ENCODE peak calls at places on chromosomes 12 and 14, in eight cellular contexts. One of them, this sample, is unnamed.

GRCh38 chr12:806116-806805 is 53.9 kb downstream of the WNK1 start:
- DNase-seq in breast epithelium: no peak
- DNase-seq in AG04450: no peak
- DNase-seq in left ventricle myocardium inferior: no peak
- DNase-seq in ovary: no peak
- DNase-seq in PC-9: no peak
- DNase-seq in IMR-90: peak
- DNase-seq in Peyer's patch: no peak
- DNase-seq in this sample: no peak

GRCh38 chr12:81835783-81836182 is 76.6 kb upstream of the PPFIA2 start:
- DNase-seq in breast epithelium: no peak
- DNase-seq in AG04450: no peak
- DNase-seq in left ventricle myocardium inferior: no peak
- DNase-seq in ovary: no peak
- DNase-seq in PC-9: no peak
- DNase-seq in IMR-90: no peak
- DNase-seq in Peyer's patch: no peak
- DNase-seq in this sample: no peak

GRCh38 chr12:110639336-110640178 is 25.6 kb downstream of the TCTN1 start:
- DNase-seq in breast epithelium: no peak
- DNase-seq in AG04450: peak
- DNase-seq in left ventricle myocardium inferior: no peak
- DNase-seq in ovary: no peak
- DNase-seq in PC-9: no peak
- DNase-seq in IMR-90: peak
- DNase-seq in Peyer's patch: no peak
- DNase-seq in this sample: no peak

GRCh38 chr14:101501858-101502615 is 59.3 kb upstream of the DIO3 start:
- DNase-seq in breast epithelium: peak
- DNase-seq in AG04450: no peak
- DNase-seq in left ventricle myocardium inferior: no peak
- DNase-seq in ovary: peak
- DNase-seq in PC-9: no peak
- DNase-seq in IMR-90: no peak
- DNase-seq in Peyer's patch: no peak
- DNase-seq in this sample: no peak

GRCh38 chr12:109738878-109739665 is 25.4 kb downstream of the FAM222A start:
- DNase-seq in breast epithelium: peak
- DNase-seq in AG04450: no peak
- DNase-seq in left ventricle myocardium inferior: peak
- DNase-seq in ovary: peak
- DNase-seq in PC-9: no peak
- DNase-seq in IMR-90: peak
- DNase-seq in Peyer's patch: peak
- DNase-seq in this sample: no peak

GRCh38 chr12:42638697-42639096 is 49.2 kb upstream of the PRICKLE1 start:
- DNase-seq in breast epithelium: no peak
- DNase-seq in AG04450: no peak
- DNase-seq in left ventricle myocardium inferior: no peak
- DNase-seq in ovary: no peak
- DNase-seq in PC-9: no peak
- DNase-seq in IMR-90: no peak
- DNase-seq in Peyer's patch: no peak
- DNase-seq in this sample: no peak

GRCh38 chr14:78836777-78837176 is 666.6 kb downstream of the NRXN3 start:
- DNase-seq in breast epithelium: no peak
- DNase-seq in AG04450: no peak
- DNase-seq in left ventricle myocardium inferior: no peak
- DNase-seq in ovary: no peak
- DNase-seq in PC-9: no peak
- DNase-seq in IMR-90: peak
- DNase-seq in Peyer's patch: peak
- DNase-seq in this sample: no peak

GRCh38 chr14:61535032-61535431 is 160.3 kb upstream of the HIF1A start:
- DNase-seq in breast epithelium: no peak
- DNase-seq in AG04450: no peak
- DNase-seq in left ventricle myocardium inferior: no peak
- DNase-seq in ovary: no peak
- DNase-seq in PC-9: no peak
- DNase-seq in IMR-90: peak
- DNase-seq in Peyer's patch: no peak
- DNase-seq in this sample: no peak

GRCh38 chr14:69845050-69845581 is 34.1 kb upstream of the SMOC1 start:
- DNase-seq in breast epithelium: no peak
- DNase-seq in AG04450: no peak
- DNase-seq in left ventricle myocardium inferior: no peak
- DNase-seq in ovary: no peak
- DNase-seq in PC-9: no peak
- DNase-seq in IMR-90: no peak
- DNase-seq in Peyer's patch: no peak
- DNase-seq in this sample: no peak

GRCh38 chr12:2354151-2354991 is 301.6 kb downstream of the CACNA1C start:
- DNase-seq in breast epithelium: no peak
- DNase-seq in AG04450: no peak
- DNase-seq in left ventricle myocardium inferior: no peak
- DNase-seq in ovary: no peak
- DNase-seq in PC-9: no peak
- DNase-seq in IMR-90: no peak
- DNase-seq in Peyer's patch: no peak
- DNase-seq in this sample: no peak

GRCh38 chr14:102923201-102923919 is 897 bp downstream of the AMN start:
- DNase-seq in breast epithelium: no peak
- DNase-seq in AG04450: no peak
- DNase-seq in left ventricle myocardium inferior: no peak
- DNase-seq in ovary: no peak
- DNase-seq in PC-9: no peak
- DNase-seq in IMR-90: no peak
- DNase-seq in Peyer's patch: no peak
- DNase-seq in this sample: no peak

GRCh38 chr12:2101359-2101758 is 48.6 kb downstream of the CACNA1C start:
- DNase-seq in breast epithelium: no peak
- DNase-seq in AG04450: no peak
- DNase-seq in left ventricle myocardium inferior: no peak
- DNase-seq in ovary: no peak
- DNase-seq in PC-9: no peak
- DNase-seq in IMR-90: no peak
- DNase-seq in Peyer's patch: no peak
- DNase-seq in this sample: no peak

GRCh38 chr14:22112004-22112403 is 438.4 kb upstream of the OR4E1 start:
- DNase-seq in breast epithelium: no peak
- DNase-seq in AG04450: no peak
- DNase-seq in left ventricle myocardium inferior: no peak
- DNase-seq in ovary: no peak
- DNase-seq in PC-9: no peak
- DNase-seq in IMR-90: no peak
- DNase-seq in Peyer's patch: peak
- DNase-seq in this sample: peak

GRCh38 chr12:132190834-132191500 is 46.7 kb downstream of the NOC4L start:
- DNase-seq in breast epithelium: no peak
- DNase-seq in AG04450: no peak
- DNase-seq in left ventricle myocardium inferior: no peak
- DNase-seq in ovary: no peak
- DNase-seq in PC-9: no peak
- DNase-seq in IMR-90: no peak
- DNase-seq in Peyer's patch: no peak
- DNase-seq in this sample: no peak

GRCh38 chr12:31011746-31012567 is 61.7 kb upstream of the DDX11 start:
- DNase-seq in breast epithelium: no peak
- DNase-seq in AG04450: no peak
- DNase-seq in left ventricle myocardium inferior: no peak
- DNase-seq in ovary: no peak
- DNase-seq in PC-9: no peak
- DNase-seq in IMR-90: no peak
- DNase-seq in Peyer's patch: peak
- DNase-seq in this sample: no peak

GRCh38 chr12:12086975-12087692 is 16.4 kb downstream of the BCL2L14 start:
- DNase-seq in breast epithelium: no peak
- DNase-seq in AG04450: no peak
- DNase-seq in left ventricle myocardium inferior: no peak
- DNase-seq in ovary: no peak
- DNase-seq in PC-9: no peak
- DNase-seq in IMR-90: no peak
- DNase-seq in Peyer's patch: no peak
- DNase-seq in this sample: no peak

GRCh38 chr12:96752211-96752610 is 154.8 kb upstream of the NEDD1 start:
- DNase-seq in breast epithelium: no peak
- DNase-seq in AG04450: no peak
- DNase-seq in left ventricle myocardium inferior: no peak
- DNase-seq in ovary: no peak
- DNase-seq in PC-9: no peak
- DNase-seq in IMR-90: no peak
- DNase-seq in Peyer's patch: no peak
- DNase-seq in this sample: no peak

GRCh38 chr12:113891167-113891692 is 74.9 kb downstream of the RBM19 start:
- DNase-seq in breast epithelium: no peak
- DNase-seq in AG04450: no peak
- DNase-seq in left ventricle myocardium inferior: no peak
- DNase-seq in ovary: no peak
- DNase-seq in PC-9: no peak
- DNase-seq in IMR-90: no peak
- DNase-seq in Peyer's patch: no peak
- DNase-seq in this sample: no peak

GRCh38 chr12:116352315-116352835 is 74.9 kb upstream of the MED13L start:
- DNase-seq in breast epithelium: no peak
- DNase-seq in AG04450: no peak
- DNase-seq in left ventricle myocardium inferior: no peak
- DNase-seq in ovary: no peak
- DNase-seq in PC-9: no peak
- DNase-seq in IMR-90: no peak
- DNase-seq in Peyer's patch: no peak
- DNase-seq in this sample: no peak

GRCh38 chr12:116347265-116347664 is 69.8 kb upstream of the MED13L start:
- DNase-seq in breast epithelium: no peak
- DNase-seq in AG04450: no peak
- DNase-seq in left ventricle myocardium inferior: no peak
- DNase-seq in ovary: no peak
- DNase-seq in PC-9: no peak
- DNase-seq in IMR-90: no peak
- DNase-seq in Peyer's patch: no peak
- DNase-seq in this sample: no peak

GRCh38 chr12:116343331-116343884 is 65.9 kb upstream of the MED13L start:
- DNase-seq in breast epithelium: no peak
- DNase-seq in AG04450: no peak
- DNase-seq in left ventricle myocardium inferior: no peak
- DNase-seq in ovary: no peak
- DNase-seq in PC-9: no peak
- DNase-seq in IMR-90: no peak
- DNase-seq in Peyer's patch: no peak
- DNase-seq in this sample: no peak

GRCh38 chr12:116346222-116346621 is 68.7 kb upstream of the MED13L start:
- DNase-seq in breast epithelium: no peak
- DNase-seq in AG04450: no peak
- DNase-seq in left ventricle myocardium inferior: no peak
- DNase-seq in ovary: peak
- DNase-seq in PC-9: no peak
- DNase-seq in IMR-90: no peak
- DNase-seq in Peyer's patch: peak
- DNase-seq in this sample: no peak

GRCh38 chr12:116346751-116347150 is 69.3 kb upstream of the MED13L start:
- DNase-seq in breast epithelium: no peak
- DNase-seq in AG04450: peak
- DNase-seq in left ventricle myocardium inferior: no peak
- DNase-seq in ovary: peak
- DNase-seq in PC-9: peak
- DNase-seq in IMR-90: peak
- DNase-seq in Peyer's patch: peak
- DNase-seq in this sample: no peak
- H3K27ac ChIP-seq in breast epithelium: no peak
- H3K27ac ChIP-seq in AG04450: no peak
- H3K27ac ChIP-seq in left ventricle myocardium inferior: no peak
- H3K27ac ChIP-seq in ovary: no peak
- H3K27ac ChIP-seq in PC-9: no peak
- H3K27ac ChIP-seq in IMR-90: no peak
- H3K27ac ChIP-seq in Peyer's patch: no peak
- H3K27ac ChIP-seq in this sample: no peak

GRCh38 chr14:98770151-98770550 is 501.8 kb downstream of the BCL11B start:
- DNase-seq in breast epithelium: no peak
- DNase-seq in AG04450: no peak
- DNase-seq in left ventricle myocardium inferior: no peak
- DNase-seq in ovary: no peak
- DNase-seq in PC-9: no peak
- DNase-seq in IMR-90: no peak
- DNase-seq in Peyer's patch: no peak
- DNase-seq in this sample: no peak

GRCh38 chr14:98766818-98767217 is 505.2 kb downstream of the BCL11B start:
- DNase-seq in breast epithelium: no peak
- DNase-seq in AG04450: no peak
- DNase-seq in left ventricle myocardium inferior: no peak
- DNase-seq in ovary: no peak
- DNase-seq in PC-9: no peak
- DNase-seq in IMR-90: no peak
- DNase-seq in Peyer's patch: no peak
- DNase-seq in this sample: no peak

GRCh38 chr14:98773814-98774213 is 498.2 kb downstream of the BCL11B start:
- DNase-seq in breast epithelium: no peak
- DNase-seq in AG04450: no peak
- DNase-seq in left ventricle myocardium inferior: no peak
- DNase-seq in ovary: no peak
- DNase-seq in PC-9: no peak
- DNase-seq in IMR-90: no peak
- DNase-seq in Peyer's patch: no peak
- DNase-seq in this sample: no peak

DNA sequence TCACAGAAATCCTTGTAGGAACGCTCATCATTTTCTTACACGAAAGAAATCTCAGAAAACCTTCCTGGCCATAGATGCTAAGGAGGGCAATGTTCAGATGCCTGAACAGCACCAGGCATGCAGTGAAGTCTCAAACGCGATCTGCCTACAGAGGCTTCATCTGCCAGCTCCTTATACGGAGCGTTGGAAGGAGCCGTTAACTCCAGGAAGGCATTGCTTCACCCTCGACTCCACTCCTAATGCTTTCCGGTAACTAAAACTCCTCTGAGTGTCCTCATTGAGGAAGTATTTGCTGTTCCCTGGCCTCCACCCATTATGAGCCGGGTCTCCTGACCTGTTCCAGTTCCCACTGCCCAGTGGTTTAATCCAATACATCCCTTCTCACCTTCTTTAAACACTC is 502.7 kb downstream of the BCL11B start:
- DNase-seq in breast epithelium: no peak
- DNase-seq in AG04450: no peak
- DNase-seq in left ventricle myocardium inferior: no peak
- DNase-seq in ovary: no peak
- DNase-seq in PC-9: no peak
- DNase-seq in IMR-90: no peak
- DNase-seq in Peyer's patch: no peak
- DNase-seq in this sample: no peak
- TF ChIP-seq CTCF in breast epithelium: no peak
- TF ChIP-seq CTCF in AG04450: no peak
- TF ChIP-seq CTCF in left ventricle myocardium inferior: no peak
- TF ChIP-seq CTCF in ovary: no peak
- TF ChIP-seq CTCF in PC-9: no peak
- TF ChIP-seq CTCF in IMR-90: no peak
- TF ChIP-seq CTCF in Peyer's patch: no peak
- TF ChIP-seq CTCF in this sample: no peak

GRCh38 chr12:24820872-24821271 is 128.0 kb downstream of the BCAT1 start:
- DNase-seq in breast epithelium: no peak
- DNase-seq in AG04450: no peak
- DNase-seq in left ventricle myocardium inferior: no peak
- DNase-seq in ovary: no peak
- DNase-seq in PC-9: no peak
- DNase-seq in IMR-90: peak
- DNase-seq in Peyer's patch: no peak
- DNase-seq in this sample: no peak
- H3K27ac ChIP-seq in breast epithelium: no peak
- H3K27ac ChIP-seq in AG04450: peak
- H3K27ac ChIP-seq in left ventricle myocardium inferior: no peak
- H3K27ac ChIP-seq in ovary: no peak
- H3K27ac ChIP-seq in PC-9: no peak
- H3K27ac ChIP-seq in IMR-90: no peak
- H3K27ac ChIP-seq in Peyer's patch: no peak
- H3K27ac ChIP-seq in this sample: no peak

GRCh38 chr14:105528197-105528858 is 1.9 kb downstream of the TMEM121 start:
- DNase-seq in breast epithelium: peak
- DNase-seq in AG04450: peak
- DNase-seq in left ventricle myocardium inferior: peak
- DNase-seq in ovary: peak
- DNase-seq in PC-9: no peak
- DNase-seq in IMR-90: peak
- DNase-seq in Peyer's patch: peak
- DNase-seq in this sample: peak
- TF ChIP-seq CTCF in breast epithelium: peak
- TF ChIP-seq CTCF in AG04450: peak
- TF ChIP-seq CTCF in left ventricle myocardium inferior: peak
- TF ChIP-seq CTCF in ovary: peak
- TF ChIP-seq CTCF in PC-9: peak
- TF ChIP-seq CTCF in IMR-90: peak
- TF ChIP-seq CTCF in Peyer's patch: peak
- TF ChIP-seq CTCF in this sample: peak

This sample was measured in CD4-positive, alpha-beta T cell.